ENCODE peak calls at places on chromosomes 5 and 9, in eight cellular contexts. One of them, this sample, is unnamed.

GRCh38 chr5:117013280-117013877 is 438.8 kb upstream of the SEMA6A start:
- DNase-seq in transverse colon: no peak
- DNase-seq in T-helper 2 cell: no peak
- DNase-seq in AG09319: no peak
- DNase-seq in ecto neural progenitor cell: no peak
- DNase-seq in uterus: no peak
- DNase-seq in fibroblast of gingiva: no peak
- DNase-seq in skeletal muscle cell: no peak
- DNase-seq in this sample: no peak

GRCh38 chr5:177490311-177490991 is 7.0 kb downstream of the PDLIM7 start:
- DNase-seq in transverse colon: no peak
- DNase-seq in T-helper 2 cell: no peak
- DNase-seq in AG09319: no peak
- DNase-seq in ecto neural progenitor cell: no peak
- DNase-seq in uterus: no peak
- DNase-seq in fibroblast of gingiva: no peak
- DNase-seq in skeletal muscle cell: no peak
- DNase-seq in this sample: no peak

GRCh38 chr5:56412601-56413379 is 179.7 kb upstream of the ANKRD55 start:
- DNase-seq in transverse colon: peak; percentile 73
- DNase-seq in T-helper 2 cell: no peak
- DNase-seq in AG09319: no peak
- DNase-seq in ecto neural progenitor cell: no peak
- DNase-seq in uterus: no peak
- DNase-seq in fibroblast of gingiva: no peak
- DNase-seq in skeletal muscle cell: no peak
- DNase-seq in this sample: no peak

GRCh38 chr9:133888779-133889491 is 103.2 kb downstream of the VAV2 start:
- DNase-seq in transverse colon: no peak
- DNase-seq in T-helper 2 cell: no peak
- DNase-seq in AG09319: no peak
- DNase-seq in ecto neural progenitor cell: no peak
- DNase-seq in uterus: no peak
- DNase-seq in fibroblast of gingiva: no peak
- DNase-seq in skeletal muscle cell: no peak
- DNase-seq in this sample: no peak

GRCh38 chr9:127778280-127779135 is at the start of gene SH2D3C:
- DNase-seq in transverse colon: peak; percentile 66
- DNase-seq in T-helper 2 cell: peak; percentile 22
- DNase-seq in AG09319: no peak
- DNase-seq in ecto neural progenitor cell: no peak
- DNase-seq in uterus: no peak
- DNase-seq in fibroblast of gingiva: no peak
- DNase-seq in skeletal muscle cell: peak; percentile 54
- DNase-seq in this sample: no peak

GRCh38 chr9:69645488-69645887 is 26.7 kb downstream of the APBA1 start:
- DNase-seq in transverse colon: peak; percentile 56
- DNase-seq in T-helper 2 cell: no peak
- DNase-seq in AG09319: no peak
- DNase-seq in ecto neural progenitor cell: no peak
- DNase-seq in uterus: no peak
- DNase-seq in fibroblast of gingiva: no peak
- DNase-seq in skeletal muscle cell: no peak
- DNase-seq in this sample: peak; percentile 57

GRCh38 chr5:169641253-169641652 is 4.2 kb downstream of the DOCK2 start:
- DNase-seq in transverse colon: no peak
- DNase-seq in T-helper 2 cell: no peak
- DNase-seq in AG09319: no peak
- DNase-seq in ecto neural progenitor cell: no peak
- DNase-seq in uterus: no peak
- DNase-seq in fibroblast of gingiva: peak; percentile 21
- DNase-seq in skeletal muscle cell: no peak
- DNase-seq in this sample: no peak

GRCh38 chr5:45491368-45491767 is 204.8 kb downstream of the HCN1 start:
- DNase-seq in transverse colon: no peak
- DNase-seq in T-helper 2 cell: no peak
- DNase-seq in AG09319: no peak
- DNase-seq in ecto neural progenitor cell: no peak
- DNase-seq in uterus: no peak
- DNase-seq in fibroblast of gingiva: no peak
- DNase-seq in skeletal muscle cell: no peak
- DNase-seq in this sample: no peak

GRCh38 chr9:91491624-91492023 is 68.0 kb upstream of the NFIL3 start:
- DNase-seq in transverse colon: no peak
- DNase-seq in T-helper 2 cell: no peak
- DNase-seq in AG09319: no peak
- DNase-seq in ecto neural progenitor cell: no peak
- DNase-seq in uterus: no peak
- DNase-seq in fibroblast of gingiva: no peak
- DNase-seq in skeletal muscle cell: no peak
- DNase-seq in this sample: no peak

GRCh38 chr5:128290152-128290858 is 206.7 kb downstream of the SLC12A2 start:
- DNase-seq in transverse colon: no peak
- DNase-seq in T-helper 2 cell: no peak
- DNase-seq in AG09319: no peak
- DNase-seq in ecto neural progenitor cell: no peak
- DNase-seq in uterus: no peak
- DNase-seq in fibroblast of gingiva: no peak
- DNase-seq in skeletal muscle cell: no peak
- DNase-seq in this sample: no peak

GRCh38 chr9:38335686-38336085 is 56.8 kb upstream of the ALDH1B1 start:
- DNase-seq in transverse colon: no peak
- DNase-seq in T-helper 2 cell: no peak
- DNase-seq in AG09319: no peak
- DNase-seq in ecto neural progenitor cell: no peak
- DNase-seq in uterus: no peak
- DNase-seq in fibroblast of gingiva: no peak
- DNase-seq in skeletal muscle cell: no peak
- DNase-seq in this sample: no peak

GRCh38 chr9:134804871-134805270 is 75.7 kb upstream of the FCN2 start:
- DNase-seq in transverse colon: no peak
- DNase-seq in T-helper 2 cell: no peak
- DNase-seq in AG09319: no peak
- DNase-seq in ecto neural progenitor cell: no peak
- DNase-seq in uterus: no peak
- DNase-seq in fibroblast of gingiva: no peak
- DNase-seq in skeletal muscle cell: no peak
- DNase-seq in this sample: no peak

GRCh38 chr5:128844354-128844923 is 120.8 kb upstream of the SLC27A6 start:
- DNase-seq in transverse colon: no peak
- DNase-seq in T-helper 2 cell: no peak
- DNase-seq in AG09319: no peak
- DNase-seq in ecto neural progenitor cell: no peak
- DNase-seq in uterus: no peak
- DNase-seq in fibroblast of gingiva: peak; percentile 27
- DNase-seq in skeletal muscle cell: no peak
- DNase-seq in this sample: no peak

GRCh38 chr5:172185096-172185461 is 2.9 kb downstream of the STK10 start:
- DNase-seq in transverse colon: no peak
- DNase-seq in T-helper 2 cell: no peak
- DNase-seq in AG09319: no peak
- DNase-seq in ecto neural progenitor cell: no peak
- DNase-seq in uterus: no peak
- DNase-seq in fibroblast of gingiva: no peak
- DNase-seq in skeletal muscle cell: no peak
- DNase-seq in this sample: no peak

GRCh38 chr5:23506329-23507236 is 826 bp upstream of the PRDM9 start:
- DNase-seq in transverse colon: no peak
- DNase-seq in T-helper 2 cell: no peak
- DNase-seq in AG09319: no peak
- DNase-seq in ecto neural progenitor cell: peak; percentile 50
- DNase-seq in uterus: no peak
- DNase-seq in fibroblast of gingiva: no peak
- DNase-seq in skeletal muscle cell: no peak
- DNase-seq in this sample: no peak

GRCh38 chr9:121839726-121840500 is 188.5 kb downstream of the DAB2IP start:
- DNase-seq in transverse colon: no peak
- DNase-seq in T-helper 2 cell: no peak
- DNase-seq in AG09319: no peak
- DNase-seq in ecto neural progenitor cell: peak; percentile 30
- DNase-seq in uterus: peak; percentile 13
- DNase-seq in fibroblast of gingiva: no peak
- DNase-seq in skeletal muscle cell: no peak
- DNase-seq in this sample: peak; percentile 50

GRCh38 chr5:39164529-39165402 is 54.6 kb downstream of the FYB1 start:
- DNase-seq in transverse colon: no peak
- DNase-seq in T-helper 2 cell: no peak
- DNase-seq in AG09319: no peak
- DNase-seq in ecto neural progenitor cell: no peak
- DNase-seq in uterus: no peak
- DNase-seq in fibroblast of gingiva: no peak
- DNase-seq in skeletal muscle cell: no peak
- DNase-seq in this sample: no peak

GRCh38 chr9:95138474-95138873 is 179.0 kb downstream of the FANCC start:
- DNase-seq in transverse colon: no peak
- DNase-seq in T-helper 2 cell: no peak
- DNase-seq in AG09319: no peak
- DNase-seq in ecto neural progenitor cell: no peak
- DNase-seq in uterus: no peak
- DNase-seq in fibroblast of gingiva: no peak
- DNase-seq in skeletal muscle cell: no peak
- DNase-seq in this sample: no peak

GRCh38 chr5:159504857-159505304 is 174.6 kb upstream of the IL12B start:
- DNase-seq in transverse colon: no peak
- DNase-seq in T-helper 2 cell: no peak
- DNase-seq in AG09319: peak; percentile 34
- DNase-seq in ecto neural progenitor cell: no peak
- DNase-seq in uterus: peak; percentile 48
- DNase-seq in fibroblast of gingiva: peak; percentile 49
- DNase-seq in skeletal muscle cell: peak; percentile 72
- DNase-seq in this sample: no peak

GRCh38 chr9:129290606-129291005 is 112.5 kb upstream of the IER5L start:
- DNase-seq in transverse colon: no peak
- DNase-seq in T-helper 2 cell: no peak
- DNase-seq in AG09319: no peak
- DNase-seq in ecto neural progenitor cell: no peak
- DNase-seq in uterus: peak; percentile 12
- DNase-seq in fibroblast of gingiva: no peak
- DNase-seq in skeletal muscle cell: no peak
- DNase-seq in this sample: peak; percentile 52

GRCh38 chr9:26551971-26552370 is 340.6 kb downstream of the CAAP1 start:
- DNase-seq in transverse colon: no peak
- DNase-seq in T-helper 2 cell: no peak
- DNase-seq in AG09319: no peak
- DNase-seq in ecto neural progenitor cell: no peak
- DNase-seq in uterus: no peak
- DNase-seq in fibroblast of gingiva: no peak
- DNase-seq in skeletal muscle cell: no peak
- DNase-seq in this sample: no peak

GRCh38 chr9:89978185-89978584 is 373.4 kb downstream of the GADD45G start:
- DNase-seq in transverse colon: no peak
- DNase-seq in T-helper 2 cell: no peak
- DNase-seq in AG09319: no peak
- DNase-seq in ecto neural progenitor cell: no peak
- DNase-seq in uterus: no peak
- DNase-seq in fibroblast of gingiva: peak; percentile 6
- DNase-seq in skeletal muscle cell: no peak
- DNase-seq in this sample: no peak

GRCh38 chr5:158917731-158918130 is 182.0 kb downstream of the EBF1 start:
- DNase-seq in transverse colon: no peak
- DNase-seq in T-helper 2 cell: no peak
- DNase-seq in AG09319: no peak
- DNase-seq in ecto neural progenitor cell: no peak
- DNase-seq in uterus: no peak
- DNase-seq in fibroblast of gingiva: no peak
- DNase-seq in skeletal muscle cell: no peak
- DNase-seq in this sample: no peak

GRCh38 chr9:97487107-97487506 is 14.4 kb upstream of the TMOD1 start:
- DNase-seq in transverse colon: no peak
- DNase-seq in T-helper 2 cell: no peak
- DNase-seq in AG09319: no peak
- DNase-seq in ecto neural progenitor cell: no peak
- DNase-seq in uterus: no peak
- DNase-seq in fibroblast of gingiva: no peak
- DNase-seq in skeletal muscle cell: no peak
- DNase-seq in this sample: no peak

GRCh38 chr5:157345485-157345884 is 79.6 kb downstream of the CYFIP2 start:
- DNase-seq in transverse colon: no peak
- DNase-seq in T-helper 2 cell: no peak
- DNase-seq in AG09319: no peak
- DNase-seq in ecto neural progenitor cell: no peak
- DNase-seq in uterus: no peak
- DNase-seq in fibroblast of gingiva: no peak
- DNase-seq in skeletal muscle cell: no peak
- DNase-seq in this sample: peak; percentile 40

GRCh38 chr5:119274024-119274766 is 81.6 kb upstream of the TNFAIP8 start:
- DNase-seq in transverse colon: peak; percentile 42
- DNase-seq in T-helper 2 cell: no peak
- DNase-seq in AG09319: no peak
- DNase-seq in ecto neural progenitor cell: no peak
- DNase-seq in uterus: no peak
- DNase-seq in fibroblast of gingiva: no peak
- DNase-seq in skeletal muscle cell: no peak
- DNase-seq in this sample: no peak

GRCh38 chr5:122864400-122864799 is 19.0 kb downstream of the SNX24 start:
- DNase-seq in transverse colon: no peak
- DNase-seq in T-helper 2 cell: no peak
- DNase-seq in AG09319: no peak
- DNase-seq in ecto neural progenitor cell: no peak
- DNase-seq in uterus: no peak
- DNase-seq in fibroblast of gingiva: no peak
- DNase-seq in skeletal muscle cell: no peak
- DNase-seq in this sample: no peak

GRCh38 chr5:177530638-177531037 is 13.9 kb upstream of the DDX41 start:
- DNase-seq in transverse colon: no peak
- DNase-seq in T-helper 2 cell: no peak
- DNase-seq in AG09319: no peak
- DNase-seq in ecto neural progenitor cell: no peak
- DNase-seq in uterus: no peak
- DNase-seq in fibroblast of gingiva: no peak
- DNase-seq in skeletal muscle cell: no peak
- DNase-seq in this sample: no peak

GRCh38 chr5:176732736-176733585 is 77.4 kb upstream of the UNC5A start:
- DNase-seq in transverse colon: no peak
- DNase-seq in T-helper 2 cell: no peak
- DNase-seq in AG09319: no peak
- DNase-seq in ecto neural progenitor cell: peak; percentile 43
- DNase-seq in uterus: no peak
- DNase-seq in fibroblast of gingiva: no peak
- DNase-seq in skeletal muscle cell: no peak
- DNase-seq in this sample: peak; percentile 79

GRCh38 chr9:126301985-126302603 is 24.5 kb upstream of the MVB12B start:
- DNase-seq in transverse colon: peak; percentile 70
- DNase-seq in T-helper 2 cell: peak; percentile 21
- DNase-seq in AG09319: peak; percentile 22
- DNase-seq in ecto neural progenitor cell: peak; percentile 64
- DNase-seq in uterus: peak; percentile 33
- DNase-seq in fibroblast of gingiva: peak; percentile 53
- DNase-seq in skeletal muscle cell: no peak
- DNase-seq in this sample: peak; percentile 67